ENCODE peak calls at places on chromosomes 5 and 9, in nine cellular contexts. H, L, B, C, W, M, U, F and R are unnamed samples.

GRCh38 chr9:93300585-93301081 is 116.7 kb downstream of the WNK2 start:
- DNase-seq in H (no peak), L (no peak), B (no peak), C (no peak), W (no peak), M (no peak), U (peak; percentile 60), F (no peak), R (no peak)

GRCh38 chr9:97809666-97810344 is 43.2 kb upstream of the FOXE1 start:
- DNase-seq in H (no peak), L (no peak), B (peak; percentile 31), C (no peak), W (no peak), M (no peak), U (peak; percentile 26), F (no peak), R (no peak)

GRCh38 chr5:16763211-16763610 is 146.4 kb upstream of the RETREG1 start:
- DNase-seq in H (no peak), L (no peak), B (no peak), C (no peak), W (no peak), M (no peak), U (no peak), F (no peak), R (no peak)

GRCh38 chr5:1219768-1220100 is 5.4 kb upstream of the SLC6A18 start:
- DNase-seq in H (no peak), L (no peak), B (no peak), C (no peak), W (no peak), M (no peak), U (no peak), F (no peak), R (no peak)

GRCh38 chr5:67293177-67293576 is 96.6 kb upstream of the CD180 start:
- DNase-seq in H (no peak), L (no peak), B (peak; percentile 32), C (no peak), W (no peak), M (no peak), U (no peak), F (no peak), R (no peak)

GRCh38 chr5:107217721-107218130 is 453.0 kb downstream of the EFNA5 start:
- DNase-seq in H (peak; percentile 84), L (no peak), B (no peak), C (peak; percentile 64), W (no peak), M (no peak), U (no peak), F (no peak), R (no peak)

GRCh38 chr5:149301049-149301743 is 29.5 kb downstream of the AFAP1L1 start:
- DNase-seq in H (no peak), L (no peak), B (no peak), C (no peak), W (no peak), M (no peak), U (no peak), F (no peak), R (no peak)

GRCh38 chr5:163658702-163659567 is 153.5 kb downstream of the MAT2B start:
- DNase-seq in H (no peak), L (no peak), B (no peak), C (no peak), W (peak; percentile 55), M (no peak), U (peak; percentile 73), F (peak; percentile 71), R (no peak)

GRCh38 chr9:15246688-15247087 is 60.3 kb downstream of the TTC39B start:
- DNase-seq in H (no peak), L (no peak), B (no peak), C (no peak), W (peak; percentile 55), M (peak; percentile 25), U (no peak), F (no peak), R (no peak)

GRCh38 chr5:123220616-123221146 is 131.6 kb downstream of the PRDM6 start:
- DNase-seq in H (no peak), L (no peak), B (no peak), C (no peak), W (no peak), M (no peak), U (no peak), F (peak; percentile 24), R (no peak)

GRCh38 chr5:170791325-170791954 is 7.9 kb downstream of the GABRP start:
- DNase-seq in H (peak; percentile 76), L (peak; percentile 77), B (peak; percentile 27), C (peak; percentile 49), W (peak; percentile 56), M (peak; percentile 29), U (peak; percentile 71), F (peak; percentile 54), R (peak; percentile 3)

GRCh38 chr5:149403923-149404745 is 25.0 kb upstream of the IL17B start:
- DNase-seq in H (no peak), L (no peak), B (peak; percentile 50), C (no peak), W (peak; percentile 93), M (peak; percentile 90), U (no peak), F (peak; percentile 82), R (no peak)

DNA sequence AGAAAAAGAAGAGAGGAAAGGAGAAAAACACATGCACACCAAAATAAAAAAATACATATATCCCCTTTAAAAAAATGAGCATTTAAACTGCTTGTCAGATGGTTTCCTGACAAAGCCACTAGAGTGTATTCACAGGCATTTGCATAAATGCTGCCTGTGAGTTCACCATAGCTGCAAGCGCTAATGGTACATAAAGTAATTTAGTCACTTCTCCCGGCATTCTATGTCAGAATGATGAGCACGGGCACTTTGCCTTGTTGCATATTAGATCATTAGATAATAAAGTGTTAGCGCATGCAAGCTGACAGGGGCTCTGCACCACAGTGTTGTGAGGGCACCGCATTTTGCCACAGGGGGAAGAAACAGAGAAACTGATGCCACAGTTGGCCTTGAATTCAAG is 280.6 kb downstream of the EBF1 start:
- DNase-seq in H (no peak), L (no peak), B (no peak), C (no peak), W (no peak), M (no peak), U (no peak), F (no peak), R (no peak)
- H3K4me3 ChIP-seq in H (no peak overlapping the region), L (no peak overlapping the region), B (no peak overlapping the region), C (no peak overlapping the region), W (no peak overlapping the region), M (no peak overlapping the region), U (no peak overlapping the region), F (no peak overlapping the region), R (no peak overlapping the region)

GRCh38 chr5:72101828-72102227 is 5.4 kb upstream of the MAP1B start:
- DNase-seq in H (no peak), L (no peak), B (no peak), C (no peak), W (peak; percentile 81), M (peak; percentile 39), U (no peak), F (peak; percentile 25), R (no peak)
- H3K27ac ChIP-seq in H (no peak overlapping the region), L (no peak overlapping the region), B (no peak overlapping the region), C (no peak overlapping the region), W (no peak overlapping the region), M (no peak overlapping the region), U (no peak overlapping the region), F (no peak overlapping the region), R (no peak overlapping the region)

DNA sequence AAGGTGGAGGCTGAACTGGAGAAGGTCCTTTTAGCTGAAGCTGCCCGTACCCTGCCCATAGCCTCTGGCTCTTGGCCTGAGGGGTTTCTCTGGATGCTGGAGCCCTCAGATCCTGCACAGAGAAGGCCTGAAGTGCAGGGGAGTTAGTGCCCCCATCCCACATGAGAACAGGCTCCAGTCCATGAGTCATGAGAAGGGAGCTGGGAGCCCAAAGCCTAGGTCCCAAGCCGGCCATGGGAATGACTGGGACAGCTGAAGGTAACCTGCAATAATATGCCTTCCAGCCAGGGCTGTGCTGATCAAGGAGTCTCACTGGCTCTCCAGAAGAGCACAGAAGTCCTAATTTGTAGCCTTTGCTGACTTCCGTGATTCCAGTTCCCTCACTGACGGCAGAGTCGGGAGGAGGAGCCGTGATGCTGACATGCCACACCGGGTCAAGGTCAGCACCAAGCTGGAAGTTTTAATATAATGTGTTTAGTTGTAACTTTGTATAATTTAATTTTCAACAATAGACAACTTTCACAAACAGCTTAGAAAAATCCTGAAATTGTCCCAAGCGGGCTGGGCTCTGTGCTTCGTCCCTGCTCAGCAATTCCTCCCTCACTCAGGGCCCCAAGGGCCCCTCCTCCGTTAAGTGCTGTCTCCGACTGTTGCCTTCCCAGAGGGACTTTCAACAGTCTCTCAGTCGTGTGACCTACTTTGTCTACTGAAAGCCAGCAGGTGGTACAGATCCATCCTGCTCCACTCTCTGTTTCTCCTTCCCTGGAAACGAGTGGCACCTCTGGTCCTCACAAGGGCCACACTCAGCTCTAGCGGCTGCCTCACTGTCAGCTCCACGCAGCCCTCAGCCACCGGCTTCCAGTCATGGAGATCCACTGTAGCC is 387.8 kb downstream of the GADD45G start:
- DNase-seq in H (no peak), L (peak; percentile 84), B (no peak), C (no peak), W (no peak), M (no peak), U (no peak), F (no peak), R (no peak)
- H3K9me3 ChIP-seq in H (no peaks in the 10 kb centered on the region), L (no peaks in the 10 kb centered on the region), B (no peaks in the 10 kb centered on the region), C (no peaks in the 10 kb centered on the region), W (no peaks in the 10 kb centered on the region), M (no peaks in the 10 kb centered on the region), U (peaks cover 18% of the 10 kb centered on the region), F (no peaks in the 10 kb centered on the region), R (no peaks in the 10 kb centered on the region)

GRCh38 chr9:35814106-35814840 is 569 bp downstream of the HINT2 start:
- DNase-seq in H (peak; percentile 85), L (peak; percentile 81), B (peak; percentile 41), C (peak; percentile 76), W (peak; percentile 41), M (peak; percentile 20), U (peak; percentile 69), F (peak; percentile 64), R (no peak)

GRCh38 chr9:35814841-35815543 is at the start of gene HINT2:
- DNase-seq in H (peak; percentile 98), L (peak; percentile 98), B (peak; percentile 99), C (peak; percentile 94), W (peak; percentile 99), M (peak; percentile 99), U (peak; percentile 99), F (peak; percentile 99), R (peak; percentile 97)

GRCh38 chr9:35812025-35812602 is at the start of gene SPAG8:
- DNase-seq in H (peak; percentile 96), L (peak; percentile 97), B (peak; percentile 97), C (peak; percentile 91), W (peak; percentile 96), M (peak; percentile 94), U (peak; percentile 95), F (peak; percentile 97), R (peak; percentile 90)

GRCh38 chr9:35811364-35812024 is 568 bp downstream of the SPAG8 start:
- DNase-seq in H (peak; percentile 55), L (peak; percentile 54), B (no peak), C (peak; percentile 39), W (no peak), M (no peak), U (no peak), F (no peak), R (no peak)

DNA sequence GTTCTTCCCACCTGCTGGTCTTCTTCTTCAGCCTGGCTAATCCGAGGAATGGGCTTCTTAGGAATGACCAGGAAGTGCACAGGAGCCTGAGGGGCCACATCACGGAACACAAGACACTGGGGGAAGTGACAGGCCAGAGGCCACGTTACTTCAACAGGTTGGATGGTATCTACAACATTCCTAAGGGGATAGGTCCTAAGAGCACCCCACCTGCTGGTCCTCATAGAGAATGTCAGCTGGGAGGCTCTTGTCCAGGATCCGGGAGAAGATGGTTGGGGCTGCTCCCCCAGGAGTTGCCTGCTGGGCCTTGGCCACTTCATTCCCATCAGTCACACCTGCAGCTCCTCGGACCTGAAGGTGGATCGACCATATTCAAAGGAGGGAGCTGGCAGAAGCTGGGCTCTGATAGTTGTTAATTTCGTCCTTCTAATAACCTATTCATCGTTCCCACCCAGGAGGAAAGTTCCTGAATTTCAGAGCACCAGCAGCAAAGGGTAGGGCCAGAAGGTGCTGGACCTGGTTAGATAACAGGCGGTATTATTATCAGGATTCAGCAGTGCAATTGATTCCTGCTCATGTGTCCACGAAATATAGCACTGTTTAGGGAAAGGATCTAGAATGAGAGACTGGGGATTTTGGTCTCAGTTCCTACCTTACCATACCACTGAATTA is 1.3 kb downstream of the HINT2 start:
- DNase-seq in H (no peak), L (no peak), B (peak; percentile 48), C (no peak), W (peak; percentile 32), M (no peak), U (peak; percentile 43), F (no peak), R (no peak)
- H3K4me3 ChIP-seq in H (peak overlapping the region; percentile 87), L (no peak overlapping the region), B (peak overlapping the region; percentile 75), C (no peak overlapping the region), W (no peak overlapping the region), M (peak overlapping the region; percentile 84), U (peak overlapping the region; percentile 73), F (peak overlapping the region; percentile 62), R (no peak overlapping the region)